ENCODE peak calls at places on chromosomes 7 and 10, in nine cellular contexts. One of them, this sample, is unnamed.

GRCh38 chr7:31054608-31055273 is 2.6 kb downstream of the ADCYAP1R1 start:
- DNase-seq in pancreas: no peak
- DNase-seq in astrocyte: no peak
- DNase-seq in HCT116: no peak
- DNase-seq in uterus: no peak
- DNase-seq in MM.1S: no peak
- DNase-seq in cardiac muscle cell: no peak
- DNase-seq in tibial artery: no peak
- DNase-seq in mesendoderm: no peak
- DNase-seq in this sample: no peak

GRCh38 chr7:54964136-54964535 is 54.7 kb upstream of the EGFR start:
- DNase-seq in pancreas: no peak
- DNase-seq in astrocyte: no peak
- DNase-seq in HCT116: no peak
- DNase-seq in uterus: no peak
- DNase-seq in MM.1S: no peak
- DNase-seq in cardiac muscle cell: no peak
- DNase-seq in tibial artery: no peak
- DNase-seq in mesendoderm: no peak
- DNase-seq in this sample: no peak

GRCh38 chr10:57657164-57657765 is 610.4 kb downstream of the IPMK start:
- DNase-seq in pancreas: peak
- DNase-seq in astrocyte: peak
- DNase-seq in HCT116: peak
- DNase-seq in uterus: peak
- DNase-seq in MM.1S: peak
- DNase-seq in cardiac muscle cell: peak
- DNase-seq in tibial artery: peak
- DNase-seq in mesendoderm: peak
- DNase-seq in this sample: no peak

GRCh38 chr7:41207141-41207540 is 495.7 kb downstream of the INHBA start:
- DNase-seq in pancreas: no peak
- DNase-seq in astrocyte: no peak
- DNase-seq in HCT116: no peak
- DNase-seq in uterus: no peak
- DNase-seq in MM.1S: no peak
- DNase-seq in cardiac muscle cell: no peak
- DNase-seq in tibial artery: no peak
- DNase-seq in mesendoderm: peak
- DNase-seq in this sample: no peak

GRCh38 chr7:98202367-98203195 is 8.7 kb upstream of the BHLHA15 start:
- DNase-seq in pancreas: no peak
- DNase-seq in astrocyte: no peak
- DNase-seq in HCT116: no peak
- DNase-seq in uterus: no peak
- DNase-seq in MM.1S: peak
- DNase-seq in cardiac muscle cell: no peak
- DNase-seq in tibial artery: no peak
- DNase-seq in mesendoderm: no peak
- DNase-seq in this sample: no peak

GRCh38 chr10:95467162-95467599 is 94.0 kb downstream of the SORBS1 start:
- DNase-seq in pancreas: peak
- DNase-seq in astrocyte: no peak
- DNase-seq in HCT116: peak
- DNase-seq in uterus: peak
- DNase-seq in MM.1S: no peak
- DNase-seq in cardiac muscle cell: peak
- DNase-seq in tibial artery: peak
- DNase-seq in mesendoderm: peak
- DNase-seq in this sample: no peak

GRCh38 chr10:103451091-103451801 is 924 bp downstream of the CALHM2 start:
- DNase-seq in pancreas: no peak
- DNase-seq in astrocyte: no peak
- DNase-seq in HCT116: peak
- DNase-seq in uterus: peak
- DNase-seq in MM.1S: peak
- DNase-seq in cardiac muscle cell: no peak
- DNase-seq in tibial artery: peak
- DNase-seq in mesendoderm: peak
- DNase-seq in this sample: peak

GRCh38 chr7:151626422-151627115 is 106.9 kb upstream of the RHEB start:
- DNase-seq in pancreas: peak
- DNase-seq in astrocyte: no peak
- DNase-seq in HCT116: no peak
- DNase-seq in uterus: no peak
- DNase-seq in MM.1S: peak
- DNase-seq in cardiac muscle cell: peak
- DNase-seq in tibial artery: no peak
- DNase-seq in mesendoderm: peak
- DNase-seq in this sample: no peak

GRCh38 chr10:119029613-119030420 is at the start of gene NANOS1:
- DNase-seq in pancreas: peak
- DNase-seq in astrocyte: peak
- DNase-seq in HCT116: no peak
- DNase-seq in uterus: no peak
- DNase-seq in MM.1S: peak
- DNase-seq in cardiac muscle cell: peak
- DNase-seq in tibial artery: no peak
- DNase-seq in mesendoderm: peak
- DNase-seq in this sample: no peak

GRCh38 chr10:35855155-35855947 is 213.3 kb upstream of the FZD8 start:
- DNase-seq in pancreas: no peak
- DNase-seq in astrocyte: no peak
- DNase-seq in HCT116: no peak
- DNase-seq in uterus: no peak
- DNase-seq in MM.1S: no peak
- DNase-seq in cardiac muscle cell: no peak
- DNase-seq in tibial artery: no peak
- DNase-seq in mesendoderm: no peak
- DNase-seq in this sample: no peak

GRCh38 chr7:129911790-129912189 is 41.0 kb downstream of the UBE2H start:
- DNase-seq in pancreas: no peak
- DNase-seq in astrocyte: no peak
- DNase-seq in HCT116: no peak
- DNase-seq in uterus: no peak
- DNase-seq in MM.1S: no peak
- DNase-seq in cardiac muscle cell: no peak
- DNase-seq in tibial artery: no peak
- DNase-seq in mesendoderm: no peak
- DNase-seq in this sample: no peak

GRCh38 chr7:47786557-47787248 is 161.6 kb downstream of the PKD1L1 start:
- DNase-seq in pancreas: peak
- DNase-seq in astrocyte: peak
- DNase-seq in HCT116: peak
- DNase-seq in uterus: peak
- DNase-seq in MM.1S: no peak
- DNase-seq in cardiac muscle cell: no peak
- DNase-seq in tibial artery: peak
- DNase-seq in mesendoderm: peak
- DNase-seq in this sample: peak

GRCh38 chr7:2106920-2107319 is 125.8 kb downstream of the MAD1L1 start:
- DNase-seq in pancreas: no peak
- DNase-seq in astrocyte: peak
- DNase-seq in HCT116: no peak
- DNase-seq in uterus: peak
- DNase-seq in MM.1S: no peak
- DNase-seq in cardiac muscle cell: no peak
- DNase-seq in tibial artery: no peak
- DNase-seq in mesendoderm: peak
- DNase-seq in this sample: no peak

GRCh38 chr10:79402625-79402946 is 42.8 kb downstream of the ZCCHC24 start:
- DNase-seq in pancreas: no peak
- DNase-seq in astrocyte: no peak
- DNase-seq in HCT116: no peak
- DNase-seq in uterus: peak
- DNase-seq in MM.1S: no peak
- DNase-seq in cardiac muscle cell: no peak
- DNase-seq in tibial artery: no peak
- DNase-seq in mesendoderm: no peak
- DNase-seq in this sample: no peak
- H3K27ac ChIP-seq in pancreas: no peak
- H3K27ac ChIP-seq in astrocyte: no peak
- H3K27ac ChIP-seq in HCT116: no peak
- H3K27ac ChIP-seq in uterus: no peak
- H3K27ac ChIP-seq in MM.1S: no peak
- H3K27ac ChIP-seq in cardiac muscle cell: peak
- H3K27ac ChIP-seq in tibial artery: peak
- H3K27ac ChIP-seq in mesendoderm: no peak
- H3K27ac ChIP-seq in this sample: no peak

GRCh38 chr7:111920329-111920728 is 285.9 kb downstream of the DOCK4 start:
- DNase-seq in pancreas: no peak
- DNase-seq in astrocyte: no peak
- DNase-seq in HCT116: no peak
- DNase-seq in uterus: no peak
- DNase-seq in MM.1S: no peak
- DNase-seq in cardiac muscle cell: no peak
- DNase-seq in tibial artery: no peak
- DNase-seq in mesendoderm: no peak
- DNase-seq in this sample: no peak

GRCh38 chr7:111914287-111914686 is 291.9 kb downstream of the DOCK4 start:
- DNase-seq in pancreas: no peak
- DNase-seq in astrocyte: no peak
- DNase-seq in HCT116: no peak
- DNase-seq in uterus: no peak
- DNase-seq in MM.1S: no peak
- DNase-seq in cardiac muscle cell: no peak
- DNase-seq in tibial artery: no peak
- DNase-seq in mesendoderm: peak
- DNase-seq in this sample: no peak

GRCh38 chr7:111919164-111919563 is 287.0 kb downstream of the DOCK4 start:
- DNase-seq in pancreas: no peak
- DNase-seq in astrocyte: no peak
- DNase-seq in HCT116: no peak
- DNase-seq in uterus: no peak
- DNase-seq in MM.1S: no peak
- DNase-seq in cardiac muscle cell: no peak
- DNase-seq in tibial artery: no peak
- DNase-seq in mesendoderm: no peak
- DNase-seq in this sample: no peak

GRCh38 chr7:111918461-111918860 is 287.7 kb downstream of the DOCK4 start:
- DNase-seq in pancreas: no peak
- DNase-seq in astrocyte: no peak
- DNase-seq in HCT116: no peak
- DNase-seq in uterus: no peak
- DNase-seq in MM.1S: no peak
- DNase-seq in cardiac muscle cell: no peak
- DNase-seq in tibial artery: no peak
- DNase-seq in mesendoderm: no peak
- DNase-seq in this sample: no peak

GRCh38 chr7:111919690-111920179 is 286.5 kb downstream of the DOCK4 start:
- DNase-seq in pancreas: no peak
- DNase-seq in astrocyte: peak
- DNase-seq in HCT116: peak
- DNase-seq in uterus: no peak
- DNase-seq in MM.1S: no peak
- DNase-seq in cardiac muscle cell: no peak
- DNase-seq in tibial artery: no peak
- DNase-seq in mesendoderm: no peak
- DNase-seq in this sample: no peak
- H3K27ac ChIP-seq in pancreas: no peak
- H3K27ac ChIP-seq in astrocyte: no peak
- H3K27ac ChIP-seq in HCT116: no peak
- H3K27ac ChIP-seq in uterus: no peak
- H3K27ac ChIP-seq in MM.1S: no peak
- H3K27ac ChIP-seq in cardiac muscle cell: no peak
- H3K27ac ChIP-seq in tibial artery: no peak
- H3K27ac ChIP-seq in mesendoderm: no peak
- H3K27ac ChIP-seq in this sample: no peak

GRCh38 chr7:74283858-74284447 is 5.3 kb upstream of the CLIP2 start:
- DNase-seq in pancreas: no peak
- DNase-seq in astrocyte: no peak
- DNase-seq in HCT116: no peak
- DNase-seq in uterus: no peak
- DNase-seq in MM.1S: no peak
- DNase-seq in cardiac muscle cell: no peak
- DNase-seq in tibial artery: no peak
- DNase-seq in mesendoderm: no peak
- DNase-seq in this sample: peak
- H3K27ac ChIP-seq in pancreas: no peak
- H3K27ac ChIP-seq in astrocyte: no peak
- H3K27ac ChIP-seq in HCT116: no peak
- H3K27ac ChIP-seq in uterus: no peak
- H3K27ac ChIP-seq in MM.1S: no peak
- H3K27ac ChIP-seq in cardiac muscle cell: no peak
- H3K27ac ChIP-seq in tibial artery: no peak
- H3K27ac ChIP-seq in mesendoderm: no peak
- H3K27ac ChIP-seq in this sample: no peak

DNA sequence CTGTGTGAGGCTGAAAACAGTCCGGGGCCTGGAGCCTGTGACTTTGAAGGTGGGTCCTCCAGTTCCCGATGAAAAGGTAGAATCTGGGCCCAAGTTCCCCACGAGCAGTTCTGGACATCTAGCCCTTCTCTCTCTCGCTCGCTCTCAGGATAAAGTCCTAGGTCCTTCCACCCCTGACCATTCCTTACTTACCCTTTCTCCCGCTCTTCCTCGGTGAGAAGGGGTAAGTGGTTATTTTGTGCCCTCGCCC is 708 bp downstream of the IMMP2L start:
- DNase-seq in pancreas: no peak
- DNase-seq in astrocyte: no peak
- DNase-seq in HCT116: no peak
- DNase-seq in uterus: no peak
- DNase-seq in MM.1S: no peak
- DNase-seq in cardiac muscle cell: no peak
- DNase-seq in tibial artery: no peak
- DNase-seq in mesendoderm: no peak
- DNase-seq in this sample: no peak
- H3K27ac ChIP-seq in pancreas: peak
- H3K27ac ChIP-seq in astrocyte: no peak
- H3K27ac ChIP-seq in HCT116: peak
- H3K27ac ChIP-seq in uterus: peak
- H3K27ac ChIP-seq in MM.1S: no peak
- H3K27ac ChIP-seq in cardiac muscle cell: no peak
- H3K27ac ChIP-seq in tibial artery: peak
- H3K27ac ChIP-seq in mesendoderm: peak
- H3K27ac ChIP-seq in this sample: peak

This sample was measured in coronary artery.